ENCODE peak calls at places on chromosomes 12 and 14, in ten cellular contexts. N is AG08395; F is GM10248; X is putamen; M is HEK293T; W is activated CD8-positive, alpha-beta T cell treated with anti-CD3 and anti-CD28 coated beads, Interleukin-2, amount 10 ng/mL, durations not matched to agents 7 days and 5 days; V is GM12864; G is hippocampal formation; K is activated T-helper 1 cell treated with anti-CD3 and anti-CD28 coated beads, Interleukin-2, amount 50 U/mL, for 16 hours; R is activated T-cell treated with anti-CD3 and anti-CD28 coated beads for 24 hours. L is an unnamed sample.
A peak's percentile ranks its signal among the peaks of the same experiment; 100 is the strongest.

GRCh38 chr14:54622189-54622958 is 55.4 kb downstream of the SAMD4A start:
- DNase-seq in F (peak; percentile 74), W (no peak), R (peak; percentile 34), G (no peak), N (no peak), X (no peak), K (no peak), V (peak; percentile 65), M (no peak), L (no peak)

GRCh38 chr12:28698541-28698940 is 450.5 kb upstream of the FAR2 start:
- DNase-seq in F (no peak), W (no peak), M (no peak), N (no peak), G (no peak), X (no peak), K (no peak), V (no peak), R (no peak), L (no peak)

GRCh38 chr14:87772854-87773253 is 220.1 kb downstream of the GALC start:
- DNase-seq in X (no peak), R (no peak), G (no peak), V (no peak), W (no peak), F (no peak), N (no peak), M (no peak), K (no peak), L (no peak)

GRCh38 chr12:85866929-85867776 is 6.9 kb upstream of the NTS start:
- DNase-seq in X (peak; percentile 22), K (no peak), F (peak; percentile 55), M (peak; percentile 48), G (peak; percentile 51), N (peak; percentile 71), R (no peak), V (no peak), W (peak; percentile 34), L (peak; percentile 45)

GRCh38 chr14:104768437-104769323 is 15.7 kb downstream of the SIVA1 start:
- DNase-seq in N (peak; percentile 87), W (peak; percentile 94), K (peak; percentile 95), F (peak; percentile 93), R (peak; percentile 87), X (peak; percentile 68), V (peak; percentile 24), G (peak; percentile 46), M (peak; percentile 88), L (peak; percentile 92)

GRCh38 chr12:130413909-130414308 is 76.2 kb downstream of the PIWIL1 start:
- DNase-seq in G (no peak), F (no peak), X (no peak), K (no peak), W (no peak), R (no peak), M (no peak), N (no peak), V (no peak), L (no peak)

GRCh38 chr12:57476162-57476992 is 3.3 kb downstream of the ARHGAP9 start:
- DNase-seq in W (peak; percentile 79), R (peak; percentile 57), G (no peak), M (no peak), N (no peak), V (no peak), K (no peak), X (no peak), F (peak; percentile 77), L (no peak)

GRCh38 chr14:36271939-36272907 is 48.2 kb downstream of the MBIP start:
- DNase-seq in R (peak; percentile 23), X (no peak), V (no peak), K (no peak), G (no peak), M (peak; percentile 55), N (peak; percentile 10), F (peak; percentile 6), W (no peak), L (peak; percentile 51)

GRCh38 chr14:20986811-20987210 is 3.0 kb upstream of the METTL17 start:
- DNase-seq in R (no peak), G (no peak), V (no peak), N (peak; percentile 92), K (no peak), F (no peak), X (no peak), W (no peak), M (no peak), L (peak; percentile 5)

GRCh38 chr12:97921957-97922722 is 459.5 kb downstream of the RMST start:
- DNase-seq in N (peak; percentile 2), F (no peak), G (no peak), K (no peak), X (no peak), W (no peak), M (no peak), R (no peak), V (no peak), L (no peak)